ENCODE peak calls at places on chromosomes 7 and 10, in six cellular contexts. Z is OCI-LY7, U is endothelial cell of umbilical vein, C is suprapubic skin, O is osteoblast, H is H9. E is an unnamed sample.

GRCh38 chr7:92754756-92755581 is 81.4 kb downstream of the CDK6 start:
- DNase-seq in Z (no peak), O (no peak), U (no peak), C (no peak), H (no peak), E (no peak)

GRCh38 chr10:11687779-11688447 is 54.3 kb upstream of the ECHDC3 start:
- DNase-seq in O (no peak), C (no peak), Z (peak; percentile 67), H (no peak), U (no peak), E (peak; percentile 77)

GRCh38 chr7:140676303-140676702 is 3.6 kb downstream of the ADCK2 start:
- DNase-seq in Z (peak; percentile 77), O (no peak), C (no peak), H (no peak), U (no peak), E (no peak)

GRCh38 chr7:36653011-36653670 is 71.2 kb downstream of the AOAH start:
- DNase-seq in U (no peak), C (no peak), H (no peak), Z (no peak), O (no peak), E (peak; percentile 68)

GRCh38 chr10:96089116-96089515 is 41.0 kb upstream of the ZNF518A start:
- DNase-seq in Z (no peak), H (no peak), C (no peak), U (no peak), O (no peak), E (no peak)

GRCh38 chr10:1467450-1467849 is 269.9 kb downstream of the ADARB2 start:
- DNase-seq in Z (no peak), C (no peak), O (no peak), U (no peak), H (no peak), E (no peak)

GRCh38 chr10:5569568-5569967 is 44.8 kb downstream of the CALML3 start:
- DNase-seq in C (no peak), Z (no peak), H (no peak), O (no peak), U (no peak), E (no peak)

GRCh38 chr10:69553328-69553727 is 19.9 kb downstream of the NEUROG3 start:
- DNase-seq in O (no peak), U (no peak), H (no peak), C (no peak), Z (no peak), E (no peak)

GRCh38 chr10:35887686-35888085 is 245.6 kb upstream of the FZD8 start:
- DNase-seq in Z (no peak), C (no peak), H (no peak), O (no peak), U (no peak), E (no peak)

GRCh38 chr10:129963831-129964501 is at the start of gene EBF3:
- DNase-seq in U (peak; percentile 48), Z (no peak), H (peak; percentile 86), C (peak; percentile 82), O (peak; percentile 100), E (peak; percentile 9)

GRCh38 chr7:112290065-112290464 is 83.6 kb downstream of the ZNF277 start:
- DNase-seq in C (no peak), H (no peak), U (no peak), O (no peak), Z (no peak), E (peak; percentile 45)

GRCh38 chr10:58590152-58590551 is 77.5 kb downstream of the BICC1 start:
- DNase-seq in U (peak; percentile 51), H (no peak), Z (no peak), O (peak; percentile 94), C (no peak), E (peak; percentile 84)

GRCh38 chr10:86400705-86401587 is 34.4 kb upstream of the GRID1 start:
- DNase-seq in Z (peak; percentile 59), O (peak; percentile 90), H (no peak), C (peak; percentile 77), U (no peak), E (peak; percentile 34)

GRCh38 chr10:74177140-74177677 is 26.2 kb downstream of the ADK start:
- DNase-seq in U (no peak), O (no peak), H (no peak), Z (peak; percentile 43), C (peak; percentile 79), E (peak; percentile 98)

GRCh38 chr7:27462575-27463270 is 200.0 kb downstream of the HIBADH start:
- DNase-seq in C (no peak), Z (no peak), H (no peak), O (peak; percentile 91), U (no peak), E (peak; percentile 83)

GRCh38 chr10:82377608-82378007 is 502.6 kb downstream of the NRG3 start:
- DNase-seq in C (no peak), U (peak; percentile 61), H (no peak), O (no peak), Z (no peak), E (no peak)

GRCh38 chr7:16509829-16510228 is 16.8 kb upstream of the LRRC72 start:
- DNase-seq in U (no peak), O (peak; percentile 30), C (no peak), H (no peak), Z (no peak), E (no peak)

GRCh38 chr7:32779167-32779566 is 112.4 kb downstream of the KBTBD2 start:
- DNase-seq in H (no peak), O (no peak), U (no peak), Z (no peak), C (no peak), E (no peak)

GRCh38 chr10:122487231-122487765 is 25.9 kb downstream of the HTRA1 start:
- DNase-seq in H (no peak), C (no peak), Z (no peak), U (no peak), O (no peak), E (no peak)

GRCh38 chr7:142950235-142950634 is 11.0 kb downstream of the LLCFC1 start:
- DNase-seq in O (no peak), U (no peak), H (no peak), C (no peak), Z (no peak), E (no peak)

GRCh38 chr7:123573896-123574467 is 16.4 kb upstream of the NDUFA5 start:
- DNase-seq in O (no peak), C (no peak), H (no peak), Z (no peak), U (no peak), E (no peak)

GRCh38 chr7:80726731-80727130 is 88.3 kb downstream of the CD36 start:
- DNase-seq in Z (no peak), U (no peak), O (no peak), C (no peak), H (no peak), E (no peak)

GRCh38 chr7:111409714-111410422 is 152.4 kb downstream of the IMMP2L start:
- DNase-seq in O (no peak), Z (no peak), H (no peak), C (no peak), U (no peak), E (no peak)

GRCh38 chr7:22043367-22043766 is 97.7 kb upstream of the CDCA7L start:
- DNase-seq in C (no peak), H (no peak), Z (no peak), O (no peak), U (no peak), E (no peak)

GRCh38 chr7:157470699-157471098 is 133.9 kb downstream of the DNAJB6 start:
- DNase-seq in Z (no peak), U (no peak), C (no peak), O (peak; percentile 51), H (peak; percentile 11), E (no peak)

GRCh38 chr7:157470017-157470322 is 133.2 kb downstream of the DNAJB6 start:
- DNase-seq in C (no peak), U (no peak), O (no peak), Z (no peak), H (no peak), E (peak; percentile 2)

GRCh38 chr7:157468221-157469111 is 131.7 kb downstream of the DNAJB6 start:
- DNase-seq in O (peak; percentile 58), U (no peak), H (peak; percentile 23), C (no peak), Z (no peak), E (peak; percentile 72)

GRCh38 chr7:157467496-157468212 is 130.8 kb downstream of the DNAJB6 start:
- DNase-seq in C (no peak), U (no peak), Z (no peak), H (peak; percentile 27), O (peak; percentile 81), E (no peak)

DNA sequence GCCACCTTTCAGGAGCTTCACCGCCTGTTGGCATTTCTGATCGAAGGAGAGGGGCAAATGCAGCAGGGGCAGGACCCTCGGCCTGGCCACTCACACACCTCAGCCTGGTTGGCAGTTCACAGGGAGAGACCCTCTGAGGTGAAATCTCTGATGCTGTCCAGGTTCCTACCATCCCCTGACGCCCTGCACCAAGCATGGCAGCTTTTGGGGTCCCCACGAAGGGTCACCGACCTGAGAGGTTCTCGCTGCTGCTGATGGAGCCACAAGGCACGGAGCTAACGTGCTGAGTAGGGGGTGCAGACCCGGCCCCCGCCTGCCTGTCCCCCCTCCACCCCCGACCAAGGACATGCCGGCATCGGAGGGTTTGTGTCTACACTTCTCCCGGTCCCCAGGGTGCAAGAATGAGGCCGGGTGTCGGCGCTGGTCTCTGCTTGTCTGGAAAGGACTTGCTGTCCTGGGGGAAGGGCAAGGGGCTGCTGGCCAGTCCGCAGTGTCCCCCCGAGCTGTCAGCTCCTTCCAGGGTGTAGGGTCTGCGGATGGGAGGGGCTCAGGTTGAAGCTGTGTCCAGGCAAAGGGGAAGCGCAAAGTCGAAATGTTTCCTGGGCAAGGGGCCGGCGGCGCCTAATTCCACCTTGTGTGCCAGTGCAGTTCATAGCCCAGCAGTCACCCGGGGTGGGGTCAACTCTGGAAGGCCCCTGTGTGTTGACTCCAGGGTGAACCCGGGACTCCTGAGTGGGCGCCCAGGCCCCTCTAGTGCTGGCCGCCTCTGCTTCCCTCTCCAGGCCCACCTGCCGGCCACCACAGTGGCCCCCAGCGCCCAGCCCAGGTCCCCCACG is 132.6 kb downstream of the DNAJB6 start:
- DNase-seq in O (peak; percentile 64), H (peak; percentile 25), Z (no peak), U (no peak), C (no peak), E (no peak)
- H3K9me3 ChIP-seq in O (peaks cover 2% of the 10 kb centered on the region), H (peaks cover 6% of the 10 kb centered on the region), Z (peaks cover 15% of the 10 kb centered on the region), U (no peaks in the 10 kb centered on the region), C (peaks cover 9% of the 10 kb centered on the region), E (peaks cover 13% of the 10 kb centered on the region)

GRCh38 chr7:6614941-6615737 is at the start of gene ZNF853:
- DNase-seq in O (peak; percentile 88), H (no peak), U (no peak), C (no peak), Z (no peak), E (no peak)
- H3K9me3 ChIP-seq in O (no peaks in the 10 kb centered on the region), H (no peaks in the 10 kb centered on the region), U (no peaks in the 10 kb centered on the region), C (no peaks in the 10 kb centered on the region), Z (no peaks in the 10 kb centered on the region), E (no peaks in the 10 kb centered on the region)

GRCh38 chr7:103025341-103025740 is 49.3 kb downstream of the FBXL13 start:
- DNase-seq in O (no peak), H (no peak), U (no peak), Z (no peak), C (no peak), E (no peak)
- H3K9me3 ChIP-seq in O (no peaks in the 10 kb centered on the region), H (no peaks in the 10 kb centered on the region), U (no peaks in the 10 kb centered on the region), Z (no peaks in the 10 kb centered on the region), C (no peaks in the 10 kb centered on the region), E (no peaks in the 10 kb centered on the region)

DNA sequence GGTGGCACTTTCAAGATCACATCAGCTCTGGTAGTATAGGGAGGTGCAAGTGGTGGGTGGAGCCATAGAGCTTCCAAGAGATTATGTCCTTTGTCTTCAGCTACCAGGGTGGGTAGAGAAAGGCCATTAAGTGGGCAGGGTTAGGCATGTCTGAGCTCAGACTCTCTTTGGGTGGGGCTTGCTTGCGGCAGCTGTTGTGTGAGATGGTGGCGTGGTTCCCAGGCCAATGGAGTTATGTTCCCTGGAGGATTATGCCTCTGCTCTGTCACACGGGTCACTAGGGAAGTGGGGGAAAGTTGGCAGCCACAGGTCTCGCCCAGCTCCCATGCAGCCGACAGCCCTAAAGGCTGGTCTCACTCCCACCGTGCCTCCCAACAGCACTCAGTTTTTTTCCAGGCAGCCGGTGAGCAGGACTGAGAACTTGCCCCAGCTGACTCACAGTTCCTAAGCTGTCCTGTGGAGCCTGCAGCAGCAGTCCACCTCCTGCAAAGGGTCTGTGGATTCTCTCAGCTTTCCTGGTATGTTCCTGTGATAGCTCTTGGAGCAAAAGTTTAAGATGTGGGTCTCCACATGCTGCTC is 459.0 kb downstream of the SH2D4B start:
- DNase-seq in O (no peak), C (no peak), Z (no peak), H (no peak), U (no peak), E (no peak)
- H3K9me3 ChIP-seq in O (peaks cover 2% of the 10 kb centered on the region), C (no peaks in the 10 kb centered on the region), Z (no peaks in the 10 kb centered on the region), H (no peaks in the 10 kb centered on the region), U (no peaks in the 10 kb centered on the region), E (no peaks in the 10 kb centered on the region)